ENCODE peak calls at places on chromosomes 5 and 9, in five cellular contexts. P is HCT116, S is uterus, E is upper lobe of left lung, V is cardiac muscle cell. T is an unnamed sample.

GRCh38 chr5:3546028-3546427 is 49.6 kb upstream of the IRX1 start:
- DNase-seq in P (no peak), S (no peak), E (no peak), V (no peak), T (no peak)

GRCh38 chr5:68673451-68674180 is 420.2 kb upstream of the SLC30A5 start:
- DNase-seq in P (no peak), S (no peak), E (no peak), V (no peak), T (no peak)

GRCh38 chr9:90942555-90942954 is 140.9 kb downstream of the SYK start:
- DNase-seq in P (no peak), S (no peak), E (peak; percentile 20), V (no peak), T (no peak)

GRCh38 chr9:1980387-1980786 is 34.8 kb upstream of the SMARCA2 start:
- DNase-seq in P (no peak), S (no peak), E (no peak), V (no peak), T (no peak)

GRCh38 chr5:57887851-57888621 is 405.4 kb upstream of the ACTBL2 start:
- DNase-seq in P (peak; percentile 61), S (no peak), E (no peak), V (peak; percentile 64), T (no peak)

GRCh38 chr9:95609426-95609825 is 92.7 kb upstream of the PTCH1 start:
- DNase-seq in P (no peak), S (no peak), E (no peak), V (no peak), T (no peak)

GRCh38 chr5:40518511-40518917 is 161.2 kb upstream of the PTGER4 start:
- DNase-seq in P (peak; percentile 56), S (no peak), E (no peak), V (no peak), T (no peak)

GRCh38 chr9:83199240-83199639 is 136.3 kb upstream of the RASEF start:
- DNase-seq in P (peak; percentile 16), S (no peak), E (no peak), V (peak; percentile 69), T (no peak)

GRCh38 chr5:67012241-67012640 is 184.4 kb downstream of the CD180 start:
- DNase-seq in P (no peak), S (no peak), E (no peak), V (no peak), T (no peak)

GRCh38 chr9:124390812-124391658 is 24.2 kb downstream of the PSMB7 start:
- DNase-seq in P (no peak), S (no peak), E (no peak), V (no peak), T (no peak)

GRCh38 chr9:96554801-96555566 is 64.7 kb downstream of the CDC14B start:
- DNase-seq in P (no peak), S (no peak), E (no peak), V (peak; percentile 41), T (no peak)

GRCh38 chr9:12722131-12722530 is 28.9 kb downstream of the TYRP1 start:
- DNase-seq in P (no peak), S (no peak), E (no peak), V (peak; percentile 16), T (no peak)

GRCh38 chr9:112819635-112820496 is 69.3 kb downstream of the SNX30 start:
- DNase-seq in P (peak; percentile 36), S (peak; percentile 60), E (no peak), V (peak; percentile 82), T (peak; percentile 38)

GRCh38 chr9:112849363-112849922 is 41.2 kb downstream of the SLC46A2 start:
- DNase-seq in P (no peak), S (no peak), E (no peak), V (no peak), T (no peak)

GRCh38 chr9:109258619-109259321 is 62.1 kb downstream of the EPB41L4B start:
- DNase-seq in P (no peak), S (no peak), E (no peak), V (no peak), T (no peak)

GRCh38 chr5:148820778-148821395 is 5.5 kb upstream of the ADRB2 start:
- DNase-seq in P (peak; percentile 31), S (no peak), E (no peak), V (peak; percentile 56), T (no peak)

GRCh38 chr9:125233678-125234077 is 7.5 kb downstream of the HSPA5 start:
- DNase-seq in P (no peak), S (no peak), E (no peak), V (peak; percentile 93), T (no peak)

GRCh38 chr9:101376117-101376866 is 8.5 kb downstream of the BAAT start:
- DNase-seq in P (no peak), S (peak; percentile 73), E (no peak), V (peak; percentile 83), T (no peak)

GRCh38 chr5:146345240-146345577 is 6.6 kb downstream of the POU4F3 start:
- DNase-seq in P (no peak), S (no peak), E (no peak), V (no peak), T (no peak)

GRCh38 chr9:16335788-16336580 is 534.5 kb downstream of the BNC2 start:
- DNase-seq in P (peak; percentile 22), S (peak; percentile 76), E (no peak), V (peak; percentile 99), T (no peak)

GRCh38 chr5:82918311-82919031 is 158.7 kb downstream of the TMEM167A start:
- DNase-seq in P (peak; percentile 48), S (no peak), E (no peak), V (no peak), T (no peak)

GRCh38 chr5:131209175-131209505 is 38.4 kb downstream of the LYRM7 start:
- DNase-seq in P (no peak), S (no peak), E (no peak), V (no peak), T (no peak)

GRCh38 chr9:78871452-78872331 is 574.8 kb downstream of the PSAT1 start:
- DNase-seq in P (peak; percentile 22), S (no peak), E (no peak), V (peak; percentile 73), T (no peak)

GRCh38 chr5:91171322-91171721 is 211.8 kb downstream of the ARRDC3 start:
- DNase-seq in P (no peak), S (no peak), E (no peak), V (no peak), T (no peak)

GRCh38 chr5:35852084-35852734 is 4.5 kb upstream of the IL7R start:
- DNase-seq in P (no peak), S (no peak), E (peak; percentile 6), V (peak; percentile 17), T (no peak)

GRCh38 chr5:162209005-162209605 is 141.5 kb downstream of the GABRG2 start:
- DNase-seq in P (peak; percentile 24), S (no peak), E (no peak), V (peak; percentile 0), T (peak; percentile 10)

GRCh38 chr5:172492097-172492840 is 37.9 kb upstream of the SH3PXD2B start:
- DNase-seq in P (no peak), S (no peak), E (no peak), V (no peak), T (no peak)

GRCh38 chr9:100700689-100701318 is 122.9 kb downstream of the CAVIN4 start:
- DNase-seq in P (peak; percentile 32), S (no peak), E (no peak), V (peak; percentile 54), T (peak; percentile 29)

GRCh38 chr5:40474250-40474649 is 205.5 kb upstream of the PTGER4 start:
- DNase-seq in P (no peak), S (no peak), E (no peak), V (no peak), T (no peak)

GRCh38 chr9:92481029-92481633 is 1.2 kb downstream of the ASPN start:
- DNase-seq in P (no peak), S (no peak), E (no peak), V (no peak), T (no peak)

GRCh38 chr5:135489466-135490244 is 37.5 kb upstream of the TIFAB start:
- DNase-seq in P (no peak), S (no peak), E (peak; percentile 80), V (peak; percentile 9), T (no peak)

GRCh38 chr5:16037121-16037520 is 142.5 kb downstream of the MARCHF11 start:
- DNase-seq in P (no peak), S (no peak), E (no peak), V (no peak), T (no peak)

GRCh38 chr5:7869474-7870136 is 657 bp downstream of the MTRR start:
- DNase-seq in P (no peak), S (no peak), E (no peak), V (no peak), T (peak; percentile 31)

GRCh38 chr5:167850901-167851300 is 440.5 kb upstream of the WWC1 start:
- DNase-seq in P (no peak), S (no peak), E (no peak), V (peak; percentile 78), T (no peak)

GRCh38 chr9:2872307-2872940 is 28.5 kb upstream of the PUM3 start:
- DNase-seq in P (peak; percentile 23), S (no peak), E (no peak), V (peak; percentile 46), T (no peak)

GRCh38 chr5:135985946-135986345 is 31.2 kb upstream of the LECT2 start:
- DNase-seq in P (no peak), S (no peak), E (no peak), V (no peak), T (no peak)

DNA sequence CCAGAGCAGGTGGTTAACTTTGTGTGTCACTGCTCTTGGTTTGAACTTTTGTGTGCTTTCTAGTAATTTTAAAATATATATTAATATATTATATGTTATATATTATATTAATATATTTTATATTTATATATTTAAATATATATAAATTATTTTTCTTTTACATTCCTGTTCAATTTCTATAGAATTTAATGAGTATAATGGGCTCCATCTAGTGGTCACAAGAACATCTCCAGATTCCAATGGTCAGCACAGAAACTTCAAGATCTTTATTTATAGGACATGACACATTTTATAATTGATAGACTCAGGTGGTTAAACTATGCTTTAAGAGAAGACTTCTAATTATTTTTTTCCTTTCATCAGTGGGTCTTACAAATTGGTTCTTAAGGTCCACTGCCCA is 39.1 kb downstream of the COL23A1 start:
- DNase-seq in P (peak; percentile 12), S (no peak), E (no peak), V (peak; percentile 41), T (no peak)
- TF ChIP-seq CTCF in P (peak; percentile 43), S (peak; percentile 20), E (peak; percentile 20), V (peak; percentile 47), T (peak; percentile 40)

DNA sequence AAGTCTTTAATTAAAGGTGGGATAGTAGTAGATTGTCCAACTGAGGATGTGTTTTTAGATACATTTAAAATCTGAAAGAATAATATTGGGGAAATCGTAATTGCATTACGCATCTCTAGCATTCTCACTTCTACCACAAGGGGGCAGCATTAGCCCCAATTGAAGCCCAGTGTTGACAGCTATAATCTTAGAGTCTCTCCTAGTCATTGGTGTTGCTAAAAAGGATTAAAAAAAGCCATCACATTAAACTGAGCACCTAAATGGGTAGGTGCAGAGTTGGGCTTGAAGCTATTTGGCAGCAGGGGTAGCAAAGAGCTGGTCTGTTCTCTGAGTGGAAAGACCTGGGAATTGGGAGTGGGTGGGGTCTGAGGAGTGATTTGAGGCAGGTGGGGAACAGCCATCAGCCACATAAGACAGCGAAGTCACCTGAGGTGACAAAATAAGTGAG is 177.2 kb downstream of the OSTF1 start:
- DNase-seq in P (peak; percentile 15), S (no peak), E (no peak), V (peak; percentile 60), T (peak; percentile 30)
- TF ChIP-seq CTCF in P (peak; percentile 83), S (peak; percentile 52), E (peak; percentile 82), V (peak; percentile 85), T (peak; percentile 80)

GRCh38 chr5:121731377-121731776 is 120.3 kb upstream of the FTMT start:
- DNase-seq in P (no peak), S (no peak), E (no peak), V (no peak), T (no peak)

GRCh38 chr5:121725450-121725849 is 126.2 kb upstream of the FTMT start:
- DNase-seq in P (no peak), S (no peak), E (no peak), V (no peak), T (no peak)
- TF ChIP-seq CTCF in P (no peak), S (no peak), E (no peak), V (no peak), T (no peak)

GRCh38 chr9:121774715-121775613 is 123.5 kb downstream of the DAB2IP start:
- DNase-seq in P (no peak), S (no peak), E (no peak), V (no peak), T (no peak)
- TF ChIP-seq CTCF in P (no peak), S (no peak), E (no peak), V (no peak), T (no peak)